ENCODE peak calls at places on chromosomes 1 and 21, in four cellular contexts. One of them, this sample, is unnamed.

GRCh38 chr1:15287035-15287434 is 40.0 kb downstream of the FHAD1 start:
- DNase-seq in HCT116: no peak
- DNase-seq in SK-N-SH: no peak
- DNase-seq in K562: no peak
- DNase-seq in this sample: no peak

GRCh38 chr1:31802190-31803150 is 13.4 kb downstream of the SPOCD1 start:
- DNase-seq in HCT116: no peak
- DNase-seq in K562: no peak
- DNase-seq in SK-N-SH: no peak
- DNase-seq in this sample: no peak

GRCh38 chr1:150162862-150163706 is 13.4 kb downstream of the PLEKHO1 start:
- DNase-seq in HCT116: no peak
- DNase-seq in K562: peak; percentile 83
- DNase-seq in SK-N-SH: peak; percentile 71
- DNase-seq in this sample: peak; percentile 95

GRCh38 chr1:27626031-27626935 is 8.7 kb downstream of the FGR start:
- DNase-seq in K562: no peak
- DNase-seq in HCT116: no peak
- DNase-seq in SK-N-SH: no peak
- DNase-seq in this sample: no peak

GRCh38 chr1:228416217-228416971 is at the start of gene TRIM17:
- DNase-seq in K562: peak; percentile 45
- DNase-seq in HCT116: no peak
- DNase-seq in SK-N-SH: peak; percentile 90
- DNase-seq in this sample: peak; percentile 42

GRCh38 chr1:162168261-162168660 is 98.8 kb downstream of the NOS1AP start:
- DNase-seq in K562: no peak
- DNase-seq in SK-N-SH: no peak
- DNase-seq in HCT116: no peak
- DNase-seq in this sample: no peak

GRCh38 chr1:192538407-192539311 is 36.9 kb upstream of the RGS1 start:
- DNase-seq in K562: no peak
- DNase-seq in SK-N-SH: no peak
- DNase-seq in HCT116: no peak
- DNase-seq in this sample: no peak

GRCh38 chr1:152448095-152448494 is 34.0 kb upstream of the CRNN start:
- DNase-seq in K562: no peak
- DNase-seq in SK-N-SH: no peak
- DNase-seq in HCT116: no peak
- DNase-seq in this sample: no peak

GRCh38 chr1:236522937-236523703 is 662 bp upstream of the LGALS8 start:
- DNase-seq in HCT116: no peak
- DNase-seq in SK-N-SH: no peak
- DNase-seq in K562: no peak
- DNase-seq in this sample: peak; percentile 54

GRCh38 chr1:37315236-37315870 is 159.0 kb upstream of the ZC3H12A start:
- DNase-seq in HCT116: no peak
- DNase-seq in K562: no peak
- DNase-seq in SK-N-SH: no peak
- DNase-seq in this sample: no peak

GRCh38 chr1:165895451-165895871 is 68.0 kb downstream of the UCK2 start:
- DNase-seq in K562: no peak
- DNase-seq in HCT116: no peak
- DNase-seq in SK-N-SH: no peak
- DNase-seq in this sample: no peak

GRCh38 chr1:94038511-94038910 is 82.4 kb downstream of the ABCA4 start:
- DNase-seq in HCT116: no peak
- DNase-seq in K562: no peak
- DNase-seq in SK-N-SH: no peak
- DNase-seq in this sample: no peak
- TF ChIP-seq ELF1 in HCT116: no peak
- TF ChIP-seq ELF1 in K562: no peak
- TF ChIP-seq ELF1 in SK-N-SH: no peak
- TF ChIP-seq ELF1 in this sample: no peak

GRCh38 chr1:10511494-10511885 is 36.7 kb downstream of the PEX14 start:
- DNase-seq in SK-N-SH: no peak
- DNase-seq in K562: no peak
- DNase-seq in HCT116: no peak
- DNase-seq in this sample: no peak

GRCh38 chr1:10509823-10510509 is 35.2 kb downstream of the PEX14 start:
- DNase-seq in SK-N-SH: no peak
- DNase-seq in K562: no peak
- DNase-seq in HCT116: no peak
- DNase-seq in this sample: no peak

GRCh38 chr1:10513199-10513598 is 38.4 kb downstream of the PEX14 start:
- DNase-seq in SK-N-SH: no peak
- DNase-seq in HCT116: no peak
- DNase-seq in K562: no peak
- DNase-seq in this sample: no peak

GRCh38 chr1:10508511-10508951 is 33.8 kb downstream of the PEX14 start:
- DNase-seq in K562: no peak
- DNase-seq in HCT116: no peak
- DNase-seq in SK-N-SH: peak; percentile 54
- DNase-seq in this sample: no peak

GRCh38 chr1:10510520-10511493 is 36.1 kb downstream of the PEX14 start:
- DNase-seq in HCT116: peak; percentile 24
- DNase-seq in SK-N-SH: no peak
- DNase-seq in K562: peak; percentile 80
- DNase-seq in this sample: no peak
- TF ChIP-seq ELF1 in HCT116: no peak
- TF ChIP-seq ELF1 in SK-N-SH: no peak
- TF ChIP-seq ELF1 in K562: peak; percentile 28
- TF ChIP-seq ELF1 in this sample: no peak

GRCh38 chr1:87044424-87044823 is 130.0 kb downstream of the HS2ST1 start:
- DNase-seq in SK-N-SH: no peak
- DNase-seq in HCT116: no peak
- DNase-seq in K562: no peak
- DNase-seq in this sample: no peak

GRCh38 chr1:87045757-87046422 is 131.5 kb downstream of the HS2ST1 start:
- DNase-seq in HCT116: no peak
- DNase-seq in SK-N-SH: no peak
- DNase-seq in K562: no peak
- DNase-seq in this sample: no peak

GRCh38 chr1:87042127-87042811 is 127.8 kb downstream of the HS2ST1 start:
- DNase-seq in HCT116: no peak
- DNase-seq in K562: no peak
- DNase-seq in SK-N-SH: no peak
- DNase-seq in this sample: no peak

GRCh38 chr1:87046951-87047350 is 132.5 kb downstream of the HS2ST1 start:
- DNase-seq in SK-N-SH: no peak
- DNase-seq in HCT116: no peak
- DNase-seq in K562: no peak
- DNase-seq in this sample: no peak

DNA sequence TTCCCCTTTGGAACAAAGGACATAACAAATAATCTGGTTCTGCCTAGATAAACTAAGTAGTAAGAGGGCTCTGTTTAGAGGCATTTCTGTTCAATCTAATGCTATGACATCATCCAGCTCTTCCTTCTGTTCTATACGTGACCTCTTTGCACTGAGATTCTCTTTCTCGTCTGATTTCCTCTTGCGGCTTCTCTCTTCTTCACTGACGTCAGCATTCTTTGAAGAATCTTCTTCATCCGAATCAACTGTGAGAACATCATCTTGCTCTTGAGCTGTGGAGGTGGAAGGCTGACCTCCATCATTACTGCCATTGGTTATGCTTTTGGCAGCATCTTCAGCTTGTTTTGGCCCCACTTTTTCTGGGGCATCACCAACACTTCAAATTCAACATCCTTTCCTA is 130.4 kb downstream of the HS2ST1 start:
- DNase-seq in HCT116: no peak
- DNase-seq in K562: no peak
- DNase-seq in SK-N-SH: no peak
- DNase-seq in this sample: no peak
- TF ChIP-seq ELF1 in HCT116: no peak
- TF ChIP-seq ELF1 in K562: no peak
- TF ChIP-seq ELF1 in SK-N-SH: no peak
- TF ChIP-seq ELF1 in this sample: no peak

GRCh38 chr1:177591155-177591554 is 378.7 kb downstream of the SEC16B start:
- DNase-seq in HCT116: no peak
- DNase-seq in SK-N-SH: no peak
- DNase-seq in K562: no peak
- DNase-seq in this sample: no peak
- TF ChIP-seq ELF1 in HCT116: no peak
- TF ChIP-seq ELF1 in SK-N-SH: no peak
- TF ChIP-seq ELF1 in K562: no peak
- TF ChIP-seq ELF1 in this sample: no peak

GRCh38 chr1:48450505-48450904 is 21.5 kb downstream of the SPATA6 start:
- DNase-seq in SK-N-SH: no peak
- DNase-seq in HCT116: no peak
- DNase-seq in K562: no peak
- DNase-seq in this sample: no peak
- TF ChIP-seq ELF1 in SK-N-SH: no peak
- TF ChIP-seq ELF1 in HCT116: no peak
- TF ChIP-seq ELF1 in K562: no peak
- TF ChIP-seq ELF1 in this sample: no peak

GRCh38 chr1:186519981-186520380 is 59.1 kb upstream of the PDC start:
- DNase-seq in HCT116: no peak
- DNase-seq in K562: no peak
- DNase-seq in SK-N-SH: no peak
- DNase-seq in this sample: no peak
- TF ChIP-seq ELF1 in HCT116: no peak
- TF ChIP-seq ELF1 in K562: no peak
- TF ChIP-seq ELF1 in SK-N-SH: no peak
- TF ChIP-seq ELF1 in this sample: no peak

GRCh38 chr1:202061055-202061454 is 50.7 kb downstream of the ELF3 start:
- DNase-seq in SK-N-SH: no peak
- DNase-seq in K562: no peak
- DNase-seq in HCT116: no peak
- DNase-seq in this sample: no peak
- TF ChIP-seq ELF1 in SK-N-SH: no peak
- TF ChIP-seq ELF1 in K562: no peak
- TF ChIP-seq ELF1 in HCT116: no peak
- TF ChIP-seq ELF1 in this sample: no peak

DNA sequence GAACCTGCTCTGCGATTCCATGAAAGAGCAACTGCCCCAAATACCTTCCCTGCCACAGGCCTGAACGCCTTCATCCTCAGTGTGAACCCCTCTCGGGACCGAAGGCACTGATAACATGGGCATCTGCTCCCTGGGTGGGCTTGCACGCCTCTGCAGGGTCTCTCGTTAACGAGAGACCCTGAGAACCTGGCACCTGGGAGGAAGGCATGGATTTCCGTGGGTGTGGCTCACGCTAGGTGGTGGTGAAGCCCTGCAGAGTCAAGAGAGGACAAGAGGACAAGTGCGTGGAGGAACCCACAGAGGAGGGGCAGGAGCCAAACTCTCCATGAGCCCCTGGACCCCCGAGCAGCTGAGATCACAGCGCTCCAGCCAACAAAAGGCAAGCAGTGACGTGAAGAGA is 26.8 kb upstream of the COL6A2 start:
- DNase-seq in K562: no peak
- DNase-seq in HCT116: no peak
- DNase-seq in SK-N-SH: no peak
- DNase-seq in this sample: no peak
- TF ChIP-seq ELF1 in K562: no peak
- TF ChIP-seq ELF1 in HCT116: no peak
- TF ChIP-seq ELF1 in SK-N-SH: no peak
- TF ChIP-seq ELF1 in this sample: no peak

DNA sequence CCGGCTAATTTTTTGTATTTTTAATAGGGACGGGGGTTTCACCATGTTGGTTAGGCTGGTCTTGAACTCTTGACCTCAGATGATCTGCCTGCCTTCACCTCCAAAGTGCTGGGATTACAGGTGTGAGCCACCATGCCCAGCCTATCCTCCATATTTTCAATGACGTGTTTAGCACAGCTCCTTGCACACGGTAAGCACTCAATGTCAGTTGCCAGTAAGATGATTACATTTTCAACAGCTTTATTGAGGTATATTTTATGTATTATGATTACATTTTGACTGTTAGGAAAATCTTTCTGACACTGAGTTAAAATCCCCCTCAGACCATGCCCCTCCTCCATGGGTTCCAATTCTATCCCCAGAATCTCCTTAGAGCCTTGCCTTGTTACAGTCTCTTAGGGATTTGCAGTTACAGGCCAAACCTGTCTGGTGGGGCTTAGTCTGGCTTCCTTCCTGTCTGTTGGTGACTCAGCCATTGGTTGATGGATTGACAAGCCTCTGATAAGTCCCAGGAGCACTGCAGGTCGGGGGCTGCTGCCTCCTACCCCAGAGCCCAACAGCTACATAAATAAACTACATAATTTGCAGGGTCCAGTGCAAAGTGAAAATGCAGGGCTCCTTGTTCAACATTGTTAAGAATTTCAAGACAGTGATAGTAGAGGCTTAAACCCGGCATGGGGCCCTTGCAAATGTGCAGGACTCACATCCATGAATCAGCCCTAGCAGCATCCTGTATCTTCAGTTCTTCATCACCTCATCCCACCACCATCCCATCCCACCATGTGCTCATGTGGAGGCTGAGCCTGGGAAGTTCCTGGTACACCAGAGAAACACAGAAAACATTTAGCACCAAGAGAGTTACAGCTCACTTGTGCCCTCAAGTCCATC is 23.4 kb downstream of the COA7 start:
- DNase-seq in K562: peak; percentile 79
- DNase-seq in SK-N-SH: no peak
- DNase-seq in HCT116: no peak
- DNase-seq in this sample: no peak
- TF ChIP-seq ELF1 in K562: no peak
- TF ChIP-seq ELF1 in SK-N-SH: no peak
- TF ChIP-seq ELF1 in HCT116: no peak
- TF ChIP-seq ELF1 in this sample: no peak